ENCODE peak calls at places on chromosomes 11 and 22, in four cellular contexts. D, A, I and X are unnamed samples.

GRCh38 chr11:19576054-19576453 is 136.6 kb upstream of the NAV2 start:
- DNase-seq in D (no peak), A (no peak), I (no peak), X (no peak)

GRCh38 chr22:31350410-31350863 is 4.3 kb upstream of the PATZ1 start:
- DNase-seq in D (no peak), A (peak), I (no peak), X (peak)

GRCh38 chr22:30176431-30176830 is 70.1 kb downstream of the LIF start:
- DNase-seq in D (no peak), A (no peak), I (no peak), X (no peak)

GRCh38 chr11:75349540-75350116 is 1.8 kb downstream of the ARRB1 start:
- DNase-seq in D (peak), A (no peak), I (peak), X (no peak)

GRCh38 chr11:2916892-2917645 is 12.2 kb downstream of the PHLDA2 start:
- DNase-seq in D (no peak), A (no peak), I (no peak), X (no peak)

GRCh38 chr11:2215230-2215560 is 43.6 kb upstream of the TH start:
- DNase-seq in D (peak), A (no peak), I (no peak), X (no peak)

GRCh38 chr11:134332782-134333181 is 994 bp downstream of the GLB1L2 start:
- DNase-seq in D (no peak), A (no peak), I (no peak), X (no peak)

GRCh38 chr11:131121934-131122333 is 205.7 kb upstream of the SNX19 start:
- DNase-seq in D (peak), A (no peak), I (no peak), X (no peak)

GRCh38 chr11:46505741-46506485 is 87.9 kb downstream of the AMBRA1 start:
- DNase-seq in D (no peak), A (no peak), I (no peak), X (no peak)

GRCh38 chr22:28139993-28140392 is 220.9 kb upstream of the PITPNB start:
- DNase-seq in D (no peak), A (peak), I (no peak), X (peak)

GRCh38 chr11:120547301-120547700 is 35.8 kb downstream of the GRIK4 start:
- DNase-seq in D (no peak), A (peak), I (no peak), X (no peak)

GRCh38 chr11:129704831-129705230 is 110.8 kb upstream of the TMEM45B start:
- DNase-seq in D (no peak), A (no peak), I (no peak), X (no peak)

GRCh38 chr11:116471608-116472007 is 301.2 kb downstream of the BUD13 start:
- DNase-seq in D (no peak), A (peak), I (no peak), X (no peak)

GRCh38 chr22:38869663-38870062 is 2.4 kb downstream of the CBX6 start:
- DNase-seq in D (peak), A (no peak), I (no peak), X (no peak)

GRCh38 chr11:35432464-35432863 is 13.1 kb upstream of the SLC1A2 start:
- DNase-seq in D (no peak), A (no peak), I (no peak), X (no peak)

GRCh38 chr11:44454686-44455085 is 110.8 kb upstream of the CD82 start:
- DNase-seq in D (no peak), A (no peak), I (peak), X (no peak)

GRCh38 chr22:27895600-27895999 is 23.5 kb downstream of the PITPNB start:
- DNase-seq in D (no peak), A (no peak), I (no peak), X (no peak)

GRCh38 chr11:25771605-25772004 is 560.3 kb upstream of the ANO3 start:
- DNase-seq in D (no peak), A (no peak), I (no peak), X (no peak)

GRCh38 chr11:80285076-80285790 is 844.4 kb upstream of the TENM4 start:
- DNase-seq in D (no peak), A (no peak), I (no peak), X (no peak)

GRCh38 chr11:73114835-73115220 is 27.3 kb downstream of the FCHSD2 start:
- DNase-seq in D (no peak), A (no peak), I (no peak), X (no peak)

GRCh38 chr22:46366801-46367706 is 31.5 kb downstream of the TRMU start:
- DNase-seq in D (no peak), A (no peak), I (peak), X (no peak)
- TF ChIP-seq CTCF in D (no peak), A (no peak), I (no peak), X (no peak)

DNA sequence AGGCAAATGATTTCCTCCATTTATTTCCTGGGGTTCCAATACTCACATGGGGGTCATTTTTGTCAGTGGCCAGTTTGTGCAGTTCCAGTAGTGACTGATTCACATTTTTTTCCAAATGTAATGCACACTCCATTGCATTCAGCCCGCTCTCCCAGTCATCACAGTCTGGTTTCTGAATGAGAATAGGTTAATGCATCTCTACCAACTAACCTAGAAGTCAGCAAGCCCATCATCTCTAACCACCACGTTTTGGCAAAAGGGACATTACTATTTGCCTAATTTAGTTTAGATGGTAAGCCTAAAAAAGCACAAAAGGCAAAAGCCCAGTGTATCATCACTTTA is 2.5 kb downstream of the FTH1 start:
- DNase-seq in D (no peak), A (peak), I (no peak), X (no peak)
- H3K4me3 ChIP-seq in D (peak), A (peak), I (peak), X (peak)

DNA sequence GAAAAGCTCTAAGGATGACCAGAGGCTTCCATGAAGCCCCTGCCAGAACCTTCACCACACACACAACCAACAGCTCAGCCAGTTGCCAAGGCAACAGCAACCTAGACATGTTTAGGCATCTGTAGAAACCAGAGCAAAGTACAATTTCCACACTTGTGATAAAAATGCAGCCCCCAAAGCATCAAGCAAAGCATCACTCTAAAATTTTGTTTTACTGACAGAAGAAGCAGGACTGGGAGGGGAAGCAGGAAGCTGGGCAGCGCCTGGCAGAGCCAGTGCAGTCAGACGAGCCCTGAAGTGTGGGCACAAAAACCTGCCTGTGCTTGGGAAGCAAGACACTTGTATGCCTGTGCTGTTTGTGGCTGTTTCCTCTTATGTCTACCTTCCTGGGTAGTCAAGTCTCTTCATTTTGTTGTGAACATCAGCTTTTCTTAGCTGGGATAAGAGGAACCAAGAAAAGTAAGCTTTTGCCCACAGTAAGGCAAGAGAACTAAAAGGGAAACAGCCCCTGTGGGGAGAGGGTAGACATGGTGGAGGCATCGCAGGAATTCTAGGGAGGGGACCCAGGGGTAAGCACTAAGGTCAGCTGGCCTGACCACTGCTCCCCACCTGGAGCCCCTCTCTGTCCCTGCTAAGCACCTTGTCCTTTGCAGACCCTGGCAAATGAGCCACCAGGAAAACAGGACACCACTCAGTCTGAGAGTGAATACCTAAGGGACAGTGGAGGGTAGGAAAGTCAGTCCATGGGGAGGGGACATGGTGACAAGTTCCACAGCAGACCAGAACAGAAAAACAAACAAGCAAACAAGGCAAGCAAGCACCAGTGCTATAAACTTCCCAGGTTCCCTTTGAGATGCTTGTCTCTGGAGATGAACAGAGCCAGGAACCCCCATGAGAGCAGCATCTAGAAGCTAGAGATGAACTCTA is 13.4 kb downstream of the PACSIN2 start:
- DNase-seq in D (no peak), A (peak), I (no peak), X (peak)
- TF ChIP-seq CTCF in D (no peak), A (no peak), I (no peak), X (no peak)

GRCh38 chr11:11611381-11611780 is 10.4 kb downstream of the GALNT18 start:
- DNase-seq in D (no peak), A (no peak), I (no peak), X (no peak)
- H3K4me3 ChIP-seq in D (no peak), A (no peak), I (no peak), X (no peak)

GRCh38 chr11:396948-397548 is 3.0 kb downstream of the PKP3 start:
- DNase-seq in D (no peak), A (peak), I (peak), X (peak)
- TF ChIP-seq CTCF in D (no peak), A (peak), I (peak), X (peak)

GRCh38 chr11:68128682-68129327 is 7.6 kb upstream of the CHKA start:
- DNase-seq in D (peak), A (peak), I (peak), X (peak)
- H3K4me3 ChIP-seq in D (peak), A (peak), I (peak), X (peak)

DNA sequence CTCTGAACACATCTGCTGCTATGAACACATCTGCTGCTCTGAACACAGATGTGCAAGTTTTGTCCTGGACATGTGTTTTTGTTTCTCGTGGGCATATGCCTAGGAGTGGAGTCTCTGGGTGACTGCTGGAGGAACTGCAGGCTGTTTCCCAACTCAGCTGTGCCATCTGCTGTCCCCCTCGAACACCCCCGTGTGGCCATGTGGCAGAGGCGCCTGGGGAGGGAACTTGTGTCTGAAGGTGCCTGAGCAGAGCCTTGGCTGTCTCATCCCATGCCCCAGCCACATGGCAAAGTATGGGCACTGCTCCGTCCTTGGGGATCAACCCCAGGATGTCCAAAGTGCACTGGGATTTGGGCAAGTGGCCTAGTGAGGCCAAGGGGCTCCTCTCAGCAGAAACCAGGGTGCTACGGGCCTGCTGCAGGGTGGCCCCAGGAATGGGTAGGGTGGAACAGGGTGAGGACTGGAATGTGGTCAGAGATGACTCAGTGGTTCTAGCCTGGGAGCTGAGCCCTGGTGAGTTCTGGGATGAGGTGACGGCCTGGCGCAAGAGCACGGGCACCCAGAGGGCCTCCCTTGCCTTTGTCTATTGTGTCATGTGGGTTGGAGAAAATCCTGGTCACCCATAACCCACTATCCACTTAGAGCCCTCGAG is 14.7 kb downstream of the GATD1 start:
- DNase-seq in D (peak), A (peak), I (no peak), X (peak)
- TF ChIP-seq CTCF in D (peak), A (no peak), I (no peak), X (peak)

DNA sequence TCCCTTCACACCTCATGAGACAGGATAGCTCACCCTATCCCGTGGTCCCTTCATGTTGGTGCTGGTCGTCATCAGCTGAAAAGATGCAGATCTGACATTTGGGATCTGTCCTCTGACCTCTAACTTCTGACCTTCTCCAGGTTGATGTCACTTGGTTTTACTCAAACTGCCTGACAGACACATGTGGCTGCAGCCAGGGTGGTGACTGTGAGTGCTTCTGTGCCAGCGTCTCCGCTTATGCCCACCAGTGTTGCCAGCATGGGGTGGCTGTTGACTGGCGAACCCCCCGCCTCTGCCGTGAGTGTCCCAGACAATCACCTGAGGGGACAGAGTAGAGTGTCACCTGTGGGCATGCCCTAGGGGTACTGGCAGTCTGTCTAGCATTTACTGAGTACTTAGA is 49.7 kb downstream of the OTOG start:
- DNase-seq in D (peak), A (no peak), I (no peak), X (no peak)
- H3K4me3 ChIP-seq in D (no peak), A (no peak), I (no peak), X (no peak)

GRCh38 chr11:37320921-37321320 is 722.9 kb upstream of the RAG2 start:
- DNase-seq in D (no peak), A (peak), I (no peak), X (no peak)
- TF ChIP-seq CTCF in D (no peak), A (no peak), I (no peak), X (no peak)

GRCh38 chr11:12377824-12378593 is 638 bp downstream of the PARVA start:
- DNase-seq in D (peak), A (peak), I (peak), X (peak)
- H3K4me3 ChIP-seq in D (peak), A (peak), I (peak), X (peak)